ENCODE peak calls at places on chromosomes 11 and 22, in seven cellular contexts. P, M, Q, Z, A, O and X are unnamed samples.

GRCh38 chr11:78110830-78111229 is 28.6 kb downstream of the ALG8 start:
- DNase-seq in P (no peak), M (no peak), Q (no peak), Z (no peak), A (no peak), O (no peak), X (no peak)

GRCh38 chr22:24529898-24530297 is 25.0 kb downstream of the GUCD1 start:
- DNase-seq in P (no peak), M (no peak), Q (no peak), Z (no peak), A (no peak), O (no peak), X (no peak)

GRCh38 chr11:18490736-18491485 is 35.3 kb downstream of the LDHAL6A start:
- DNase-seq in P (no peak), M (no peak), Q (no peak), Z (no peak), A (no peak), O (no peak), X (no peak)

GRCh38 chr11:47913569-47914244 is 65.6 kb upstream of the NUP160 start:
- DNase-seq in P (no peak), M (no peak), Q (no peak), Z (no peak), A (no peak), O (no peak), X (no peak)

GRCh38 chr11:26726960-26727359 is 5.1 kb upstream of the SLC5A12 start:
- DNase-seq in P (no peak), M (no peak), Q (no peak), Z (no peak), A (no peak), O (no peak), X (no peak)

GRCh38 chr22:30486661-30487115 is 14.9 kb upstream of the SEC14L3 start:
- DNase-seq in P (no peak), M (no peak), Q (no peak), Z (no peak), A (no peak), O (no peak), X (no peak)

GRCh38 chr11:20274031-20274430 is 89.5 kb upstream of the HTATIP2 start:
- DNase-seq in P (no peak), M (no peak), Q (no peak), Z (no peak), A (no peak), O (no peak), X (no peak)

GRCh38 chr11:63017306-63017974 is 1.8 kb upstream of the SLC22A8 start:
- DNase-seq in P (no peak), M (no peak), Q (no peak), Z (peak), A (no peak), O (no peak), X (no peak)

GRCh38 chr11:8263109-8263768 is 439 bp downstream of the LMO1 start:
- DNase-seq in P (no peak), M (no peak), Q (no peak), Z (no peak), A (no peak), O (no peak), X (no peak)

GRCh38 chr11:134696455-134696854 is 284.4 kb upstream of the B3GAT1 start:
- DNase-seq in P (no peak), M (no peak), Q (no peak), Z (no peak), A (no peak), O (no peak), X (no peak)

GRCh38 chr11:12705874-12706273 is 31.7 kb downstream of the TEAD1 start:
- DNase-seq in P (no peak), M (no peak), Q (no peak), Z (no peak), A (no peak), O (no peak), X (no peak)

GRCh38 chr11:27471588-27472397 is 797 bp downstream of the LGR4 start:
- DNase-seq in P (peak), M (peak), Q (peak), Z (peak), A (peak), O (no peak), X (peak)

GRCh38 chr11:97993565-97993964 is 1027.2 kb upstream of the CNTN5 start:
- DNase-seq in P (no peak), M (no peak), Q (no peak), Z (no peak), A (no peak), O (no peak), X (no peak)

GRCh38 chr11:43550714-43551113 is 129.8 kb upstream of the HSD17B12 start:
- DNase-seq in P (no peak), M (no peak), Q (no peak), Z (no peak), A (no peak), O (no peak), X (no peak)

GRCh38 chr22:22552630-22553029 is 6.4 kb downstream of the PRAME start:
- DNase-seq in P (no peak), M (no peak), Q (no peak), Z (no peak), A (no peak), O (no peak), X (no peak)